ENCODE peak calls at places on chromosomes 3 and 15, in ten cellular contexts. H is mucosa of descending colon, Z is upper lobe of right lung, P is RWPE2, L is H9, I is tibial artery, J is body of pancreas, K is Peyer's patch, R is neural progenitor cell, B is kidney. Y is an unnamed sample.

GRCh38 chr3:42668793-42669217 is 15.3 kb downstream of the ZBTB47 start:
- DNase-seq in B (no peak), H (no peak), R (no peak), L (no peak), K (peak; percentile 41), Z (no peak), J (no peak), I (peak; percentile 60), P (no peak), Y (peak; percentile 16)

GRCh38 chr3:135997554-135998320 is 32.2 kb downstream of the PPP2R3A start:
- DNase-seq in K (no peak), J (no peak), B (no peak), H (no peak), P (no peak), L (no peak), I (no peak), R (peak; percentile 41), Z (no peak), Y (no peak)

GRCh38 chr3:53357457-53357856 is 10.1 kb upstream of the DCP1A start:
- DNase-seq in Z (no peak), H (no peak), L (no peak), I (no peak), J (no peak), K (no peak), B (no peak), P (no peak), R (no peak), Y (no peak)

GRCh38 chr15:101152914-101153313 is 98.9 kb downstream of the CHSY1 start:
- DNase-seq in R (peak; percentile 48), H (peak; percentile 46), P (peak; percentile 51), J (no peak), B (no peak), Z (no peak), I (peak; percentile 38), L (peak; percentile 81), K (no peak), Y (no peak)

GRCh38 chr3:172106989-172107388 is 67.6 kb downstream of the FNDC3B start:
- DNase-seq in P (no peak), K (peak; percentile 83), I (no peak), Z (peak; percentile 72), H (no peak), L (no peak), B (no peak), J (peak; percentile 24), R (no peak), Y (peak; percentile 38)

GRCh38 chr15:59281699-59282098 is 75.1 kb downstream of the LDHAL6B start:
- DNase-seq in B (no peak), R (no peak), P (no peak), K (no peak), H (no peak), Z (no peak), L (no peak), I (no peak), J (no peak), Y (no peak)

GRCh38 chr15:75104804-75105557 is 81.6 kb downstream of the PPCDC start:
- DNase-seq in P (peak; percentile 88), K (peak; percentile 67), L (no peak), H (no peak), J (no peak), I (no peak), R (no peak), Z (no peak), B (peak; percentile 46), Y (peak; percentile 65)

GRCh38 chr15:67043939-67044771 is 21.2 kb upstream of the SMAD3 start:
- DNase-seq in I (peak; percentile 70), K (no peak), B (no peak), Z (no peak), L (peak; percentile 79), J (peak; percentile 59), P (peak; percentile 86), R (peak; percentile 66), H (no peak), Y (no peak)

GRCh38 chr15:99307735-99308134 is 56.5 kb downstream of the LRRC28 start:
- DNase-seq in R (no peak), H (no peak), Z (no peak), I (no peak), P (no peak), J (no peak), L (no peak), K (no peak), B (no peak), Y (no peak)

GRCh38 chr3:25428003-25428861 is at the start of gene RARB:
- DNase-seq in J (peak; percentile 62), I (peak; percentile 85), L (peak; percentile 61), K (peak; percentile 72), H (no peak), B (peak; percentile 89), P (no peak), Z (peak; percentile 66), R (peak; percentile 73), Y (peak; percentile 78)

GRCh38 chr15:29377141-29377540 is 107.5 kb upstream of the NSMCE3 start:
- DNase-seq in J (no peak), P (no peak), B (no peak), L (no peak), K (no peak), H (no peak), I (no peak), R (no peak), Z (no peak), Y (no peak)

DNA sequence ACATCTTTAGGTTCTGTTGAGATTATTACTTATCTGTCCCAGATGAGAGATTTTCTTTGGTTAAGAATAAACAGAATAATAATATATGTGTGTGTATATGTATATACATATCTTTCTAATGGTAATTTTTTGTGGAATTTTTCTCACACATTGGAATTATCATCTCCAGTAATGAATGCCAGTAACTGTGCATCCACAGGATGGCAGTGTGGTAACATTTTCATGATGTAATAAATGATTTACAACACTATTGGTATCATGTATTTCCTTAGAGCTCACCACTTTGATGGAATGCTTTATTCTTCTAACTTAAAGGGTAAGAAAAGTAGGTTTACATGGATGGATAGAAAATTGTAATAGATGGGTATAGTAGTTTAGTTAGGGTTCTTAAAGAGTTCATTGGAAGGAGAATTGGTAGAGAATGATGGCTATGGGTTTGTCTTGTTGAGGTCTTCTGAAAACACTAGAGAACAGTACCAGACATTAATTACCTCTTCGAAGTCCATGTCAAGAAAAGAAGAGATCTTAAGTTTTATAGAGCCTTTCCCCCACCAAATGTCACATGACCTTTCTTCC is 78.1 kb downstream of the STT3B start:
- DNase-seq in B (no peak), K (no peak), L (no peak), I (no peak), R (peak; percentile 28), P (no peak), Z (no peak), H (no peak), J (no peak), Y (peak; percentile 44)
- TF ChIP-seq CTCF in B (peak; percentile 64), K (no peak), L (peak; percentile 67), I (peak; percentile 24), R (peak; percentile 51), P (peak; percentile 72), Z (peak; percentile 65), H (no peak), J (peak; percentile 43), Y (peak; percentile 59)

GRCh38 chr3:177356113-177356512 is 158.8 kb upstream of the TBL1XR1 start:
- DNase-seq in P (no peak), L (no peak), J (no peak), I (no peak), K (no peak), R (no peak), B (no peak), Z (no peak), H (no peak), Y (no peak)
- H3K4me1 ChIP-seq in P (peaks cover 41% of the 10 kb centered on the region), L (peaks cover 5% of the 10 kb centered on the region), J (peaks cover 42% of the 10 kb centered on the region), I (peaks cover 32% of the 10 kb centered on the region), K (peaks cover 41% of the 10 kb centered on the region), R (peaks cover 40% of the 10 kb centered on the region), B (peaks cover 36% of the 10 kb centered on the region), Z (peaks cover 41% of the 10 kb centered on the region), H (peaks cover 50% of the 10 kb centered on the region), Y (peaks cover 37% of the 10 kb centered on the region)

GRCh38 chr3:143040264-143040879 is 39.0 kb downstream of the U2SURP start:
- DNase-seq in K (no peak), Z (no peak), I (no peak), L (no peak), H (no peak), R (peak; percentile 19), B (no peak), J (no peak), P (no peak), Y (no peak)

GRCh38 chr3:143035466-143036214 is 34.3 kb downstream of the U2SURP start:
- DNase-seq in K (no peak), P (no peak), I (no peak), L (no peak), J (no peak), R (no peak), B (no peak), Z (no peak), H (no peak), Y (no peak)

GRCh38 chr3:143036557-143036956 is 35.2 kb downstream of the U2SURP start:
- DNase-seq in H (no peak), Z (no peak), K (no peak), L (no peak), R (no peak), I (no peak), J (no peak), P (no peak), B (no peak), Y (no peak)

GRCh38 chr3:143041901-143042300 is 40.5 kb downstream of the U2SURP start:
- DNase-seq in Z (no peak), I (no peak), R (no peak), H (no peak), P (no peak), L (no peak), K (no peak), B (no peak), J (no peak), Y (no peak)

GRCh38 chr3:143037867-143038266 is 36.5 kb downstream of the U2SURP start:
- DNase-seq in Z (no peak), H (no peak), I (no peak), R (no peak), B (no peak), L (no peak), J (no peak), P (no peak), K (no peak), Y (no peak)
- TF ChIP-seq CTCF in Z (no peak), H (no peak), I (no peak), R (peak; percentile 15), B (no peak), L (peak; percentile 38), J (no peak), P (peak; percentile 24), K (no peak), Y (no peak)

DNA sequence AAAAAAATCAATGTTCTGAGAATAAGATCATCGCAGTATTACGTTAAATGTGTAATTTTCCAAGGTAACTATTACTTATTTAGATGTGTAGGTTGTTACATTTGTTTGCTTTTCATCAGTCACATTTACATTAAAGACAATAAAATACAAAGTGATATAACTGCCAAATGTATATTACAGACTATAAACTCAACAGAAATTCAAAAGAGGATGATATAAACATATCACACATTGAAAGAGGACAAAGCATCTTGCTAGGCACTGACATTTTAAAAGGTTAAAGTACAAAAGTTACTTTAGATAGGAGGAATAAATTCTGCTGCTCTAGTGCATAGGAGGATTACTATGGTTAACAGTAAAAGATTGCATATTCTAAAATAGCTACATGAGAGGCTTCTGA is 16.1 kb downstream of the VGLL4 start:
- DNase-seq in K (no peak), I (no peak), B (no peak), P (no peak), H (no peak), J (no peak), R (no peak), Z (no peak), L (no peak), Y (no peak)
- H3K4me1 ChIP-seq in K (peaks cover 14% of the 10 kb centered on the region), I (peaks cover 60% of the 10 kb centered on the region), B (peaks cover 21% of the 10 kb centered on the region), P (peaks cover 7% of the 10 kb centered on the region), H (peaks cover 48% of the 10 kb centered on the region), J (peaks cover 33% of the 10 kb centered on the region), R (peaks cover 6% of the 10 kb centered on the region), Z (peaks cover 25% of the 10 kb centered on the region), L (no peaks in the 10 kb centered on the region), Y (peaks cover 50% of the 10 kb centered on the region)